ENCODE peak calls at places on chromosome 7, in ten cellular contexts. Q is brain microvascular endothelial cell; V is mammary epithelial cell; W is Calu3; A is BE2C; U is A549; T is left lung; R is kidney epithelial cell; K is lower lobe of right lung; G is CD8-positive, alpha-beta T cell. N is an unnamed sample.

GRCh38 chr7:836429-836828 is 4.2 kb downstream of the SUN1 start:
- DNase-seq in V (peak), G (no peak), Q (peak), A (peak), U (peak), W (peak), T (peak), K (no peak), R (no peak), N (no peak)

GRCh38 chr7:33157781-33158180 is 28.4 kb downstream of the BBS9 start:
- DNase-seq in Q (peak), U (no peak), W (no peak), T (no peak), K (no peak), R (no peak), V (no peak), G (no peak), A (no peak), N (no peak)

GRCh38 chr7:114973147-114973546 is 51.3 kb downstream of the MDFIC start:
- DNase-seq in Q (peak), W (no peak), V (peak), T (no peak), A (no peak), R (peak), U (no peak), G (no peak), K (no peak), N (no peak)

GRCh38 chr7:84194484-84195260 is at the start of gene SEMA3A:
- DNase-seq in T (no peak), K (no peak), G (peak), A (peak), R (no peak), U (peak), Q (peak), W (peak), V (peak), N (peak)

GRCh38 chr7:108716783-108717182 is 147.1 kb downstream of the DNAJB9 start:
- DNase-seq in R (peak), Q (peak), A (no peak), K (no peak), V (no peak), G (no peak), T (no peak), W (no peak), U (no peak), N (no peak)

GRCh38 chr7:102469972-102470825 is 5.4 kb downstream of the LRWD1 start:
- DNase-seq in R (no peak), W (no peak), Q (no peak), G (peak), V (no peak), K (no peak), A (peak), T (peak), U (no peak), N (peak)

GRCh38 chr7:127582361-127582760 is 3.0 kb downstream of the GCC1 start:
- DNase-seq in Q (peak), A (peak), V (no peak), U (no peak), G (no peak), K (no peak), R (no peak), T (peak), W (no peak), N (no peak)

GRCh38 chr7:107742678-107743566 is 1.0 kb upstream of the CBLL1 start:
- DNase-seq in Q (no peak), G (no peak), T (peak), V (no peak), A (no peak), R (peak), K (peak), U (peak), W (no peak), N (peak)

GRCh38 chr7:121394709-121395140 is 1.4 kb downstream of the FAM3C start:
- DNase-seq in W (peak), K (no peak), R (no peak), Q (no peak), A (no peak), U (no peak), G (no peak), V (no peak), T (no peak), N (no peak)

GRCh38 chr7:99975782-99976521 is at the start of gene AZGP1:
- DNase-seq in V (peak), G (no peak), Q (no peak), K (no peak), A (peak), R (no peak), W (peak), T (no peak), U (no peak), N (no peak)

GRCh38 chr7:149854611-149855367 is 16.6 kb downstream of the ZNF862 start:
- DNase-seq in R (no peak), G (peak), Q (peak), T (no peak), A (peak), W (peak), U (no peak), K (peak), V (peak), N (peak)

GRCh38 chr7:68730194-68730593 is 868.1 kb upstream of the AUTS2 start:
- DNase-seq in G (no peak), T (no peak), A (no peak), R (no peak), Q (no peak), U (peak), W (no peak), V (no peak), K (no peak), N (no peak)

GRCh38 chr7:25427721-25428120 is 199.4 kb upstream of the NPVF start:
- DNase-seq in Q (no peak), R (no peak), A (no peak), V (no peak), W (no peak), T (no peak), K (no peak), G (no peak), U (no peak), N (no peak)

GRCh38 chr7:50092579-50093411 is at the start of gene ZPBP:
- DNase-seq in U (no peak), A (no peak), Q (peak), K (peak), R (no peak), W (peak), T (peak), V (peak), G (peak), N (peak)

GRCh38 chr7:89695241-89695640 is 459.0 kb upstream of the STEAP1 start:
- DNase-seq in R (no peak), T (no peak), K (no peak), W (no peak), U (no peak), Q (no peak), V (no peak), G (no peak), A (no peak), N (no peak)

GRCh38 chr7:151891753-151892152 is 14.8 kb upstream of the PRKAG2 start:
- DNase-seq in U (no peak), A (no peak), T (no peak), Q (no peak), R (no peak), V (no peak), K (no peak), W (no peak), G (no peak), N (no peak)

GRCh38 chr7:20435305-20435704 is 104.6 kb downstream of the ITGB8 start:
- DNase-seq in G (no peak), K (no peak), R (no peak), W (no peak), T (no peak), Q (no peak), A (no peak), V (no peak), U (no peak), N (no peak)

GRCh38 chr7:157497744-157498541 is 161.1 kb downstream of the DNAJB6 start:
- DNase-seq in T (no peak), W (no peak), K (no peak), G (no peak), Q (no peak), U (no peak), R (no peak), A (no peak), V (no peak), N (no peak)

GRCh38 chr7:45184326-45185027 is 26.9 kb downstream of the RAMP3 start:
- DNase-seq in R (no peak), V (no peak), A (no peak), Q (no peak), G (no peak), K (no peak), T (no peak), U (no peak), W (no peak), N (no peak)

GRCh38 chr7:15947749-15948148 is 261.3 kb upstream of the MEOX2 start:
- DNase-seq in V (no peak), T (no peak), K (no peak), Q (no peak), G (no peak), A (no peak), W (no peak), R (no peak), U (no peak), N (no peak)

GRCh38 chr7:138838166-138838565 is 40.2 kb upstream of the ATP6V0A4 start:
- DNase-seq in Q (no peak), T (no peak), W (no peak), R (no peak), K (no peak), V (no peak), A (no peak), G (no peak), U (no peak), N (peak)

GRCh38 chr7:2969398-2970306 is 74.0 kb downstream of the CARD11 start:
- DNase-seq in U (no peak), V (no peak), Q (no peak), G (no peak), A (no peak), K (no peak), W (no peak), R (no peak), T (no peak), N (no peak)

GRCh38 chr7:43879477-43879876 is 10.2 kb upstream of the MRPS24 start:
- DNase-seq in A (no peak), V (peak), T (no peak), U (no peak), K (no peak), G (no peak), Q (peak), R (peak), W (no peak), N (no peak)

GRCh38 chr7:136845899-136846465 is 22.5 kb upstream of the CHRM2 start:
- DNase-seq in Q (no peak), T (no peak), K (no peak), A (no peak), U (no peak), G (no peak), R (no peak), W (no peak), V (no peak), N (no peak)

GRCh38 chr7:154183946-154184345 is 131.7 kb downstream of the DPP6 start:
- DNase-seq in V (no peak), T (no peak), G (no peak), K (no peak), U (no peak), A (peak), R (no peak), W (no peak), Q (no peak), N (no peak)

GRCh38 chr7:17408245-17408903 is 109.9 kb downstream of the AHR start:
- DNase-seq in A (no peak), Q (peak), R (peak), W (peak), V (peak), K (peak), G (no peak), U (peak), T (no peak), N (no peak)

GRCh38 chr7:134954197-134955082 is 31.9 kb upstream of the AGBL3 start:
- DNase-seq in U (peak), Q (no peak), R (no peak), G (no peak), V (no peak), A (no peak), W (no peak), T (no peak), K (no peak), N (no peak)

GRCh38 chr7:82559203-82559805 is 115.7 kb upstream of the CACNA2D1 start:
- DNase-seq in Q (no peak), A (peak), U (peak), R (no peak), W (peak), K (no peak), G (no peak), V (peak), T (no peak), N (peak)

GRCh38 chr7:15123901-15124300 is 221.3 kb upstream of the DGKB start:
- DNase-seq in T (no peak), V (peak), G (no peak), W (no peak), R (peak), K (no peak), A (no peak), U (no peak), Q (no peak), N (no peak)

GRCh38 chr7:151818674-151819519 is 58.0 kb downstream of the PRKAG2 start:
- DNase-seq in G (no peak), T (peak), A (no peak), W (peak), R (no peak), V (no peak), Q (no peak), U (no peak), K (peak), N (no peak)

GRCh38 chr7:1041471-1042160 is 2.7 kb upstream of the GPR146 start:
- DNase-seq in Q (no peak), K (no peak), U (no peak), T (peak), V (no peak), R (no peak), W (no peak), G (no peak), A (no peak), N (no peak)

GRCh38 chr7:140649566-140650205 is 9.1 kb upstream of the DENND2A start:
- DNase-seq in G (no peak), W (no peak), U (no peak), R (no peak), V (peak), A (no peak), K (no peak), T (no peak), Q (peak), N (no peak)

GRCh38 chr7:55545496-55545895 is 26.8 kb downstream of the VOPP1 start:
- DNase-seq in Q (peak), T (no peak), G (no peak), W (no peak), V (peak), K (no peak), A (no peak), U (no peak), R (peak), N (no peak)
- TF ChIP-seq CTCF in Q (peak), T (no peak), G (no peak), W (no peak), V (peak), K (no peak), A (no peak), U (no peak), R (peak), N (no peak)

GRCh38 chr7:36103837-36104561 is 49.1 kb upstream of the EEPD1 start:
- DNase-seq in U (no peak), V (no peak), A (no peak), Q (no peak), W (no peak), K (no peak), R (no peak), T (no peak), G (no peak), N (no peak)
- TF ChIP-seq CTCF in U (no peak), V (no peak), A (no peak), Q (no peak), W (no peak), K (no peak), R (no peak), T (no peak), G (no peak), N (no peak)

DNA sequence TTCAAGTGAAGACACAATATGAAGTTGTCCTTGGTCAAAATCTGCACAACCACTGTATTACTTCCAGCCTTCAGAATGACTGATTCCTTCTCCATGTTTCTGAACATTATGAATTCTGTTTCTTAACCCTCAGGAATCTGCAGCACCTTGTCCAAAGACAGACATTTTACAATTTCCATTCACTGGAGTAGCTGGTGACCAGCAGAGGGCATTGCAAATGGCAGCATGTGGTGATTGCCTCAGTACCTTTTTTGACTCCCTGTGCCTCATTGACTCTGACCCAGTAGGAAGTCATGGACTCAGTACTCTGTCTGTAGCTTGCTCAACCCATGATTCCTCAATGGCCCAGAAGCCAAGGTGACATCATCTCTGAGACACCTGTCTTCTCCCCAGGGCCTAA is 879 bp upstream of the VPS41 start:
- DNase-seq in R (no peak), V (no peak), K (no peak), Q (no peak), A (no peak), T (no peak), G (no peak), W (no peak), U (no peak), N (no peak)
- TF ChIP-seq CTCF in R (peak), V (peak), K (no peak), Q (peak), A (no peak), T (no peak), G (no peak), W (peak), U (no peak), N (no peak)

GRCh38 chr7:92953657-92954056 is 117.3 kb upstream of the CDK6 start:
- DNase-seq in V (no peak), U (no peak), R (no peak), W (no peak), Q (no peak), A (no peak), T (no peak), K (no peak), G (no peak), N (no peak)

GRCh38 chr7:92961966-92962365 is 125.6 kb upstream of the CDK6 start:
- DNase-seq in G (no peak), W (no peak), T (no peak), U (no peak), Q (no peak), R (no peak), A (no peak), K (no peak), V (peak), N (no peak)

GRCh38 chr7:92955081-92955480 is 118.7 kb upstream of the CDK6 start:
- DNase-seq in W (no peak), Q (no peak), G (no peak), R (no peak), A (no peak), V (peak), U (no peak), K (no peak), T (no peak), N (no peak)

GRCh38 chr7:92956575-92956974 is 120.2 kb upstream of the CDK6 start:
- DNase-seq in R (no peak), U (no peak), A (no peak), K (no peak), W (no peak), G (no peak), T (no peak), V (no peak), Q (no peak), N (no peak)
- TF ChIP-seq CTCF in R (no peak), U (no peak), A (no peak), K (no peak), W (no peak), G (no peak), T (no peak), V (no peak), Q (no peak), N (no peak)

DNA sequence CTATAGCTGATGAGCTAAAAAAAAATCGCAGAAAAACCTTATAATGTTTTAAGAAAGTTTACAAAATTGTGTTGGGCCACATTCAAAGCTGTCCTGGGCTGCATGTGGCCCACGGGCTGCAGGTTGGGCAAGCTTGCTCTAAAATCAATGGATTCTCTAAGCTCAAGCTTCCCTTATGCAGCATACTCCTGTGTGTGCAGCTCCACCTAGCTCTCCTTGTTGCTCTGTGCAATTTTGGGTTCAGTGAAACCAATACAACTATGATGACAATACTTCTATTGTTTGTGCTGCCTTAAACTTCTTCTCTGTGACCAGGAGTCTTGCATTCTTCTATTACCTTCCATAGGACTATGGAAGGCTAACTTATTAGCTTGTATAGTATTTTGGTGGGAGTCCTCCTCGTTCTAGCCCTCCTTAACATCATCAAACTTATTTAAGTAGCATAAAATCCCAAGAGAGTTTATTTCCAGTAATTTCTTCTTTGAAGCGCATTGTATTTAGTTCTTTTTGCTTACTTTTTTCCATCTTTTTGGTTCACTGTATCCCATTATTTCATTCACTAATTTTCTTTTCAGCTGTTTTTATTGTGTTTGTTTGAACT is 170.9 kb upstream of the SMIM30 start:
- DNase-seq in G (no peak), W (peak), A (no peak), V (peak), R (no peak), Q (peak), K (no peak), T (no peak), U (no peak), N (no peak)
- TF ChIP-seq CTCF in G (no peak), W (no peak), A (peak), V (peak), R (peak), Q (peak), K (no peak), T (no peak), U (no peak), N (no peak)

GRCh38 chr7:104862719-104863118 is 151.3 kb upstream of the KMT2E start:
- DNase-seq in V (no peak), W (no peak), K (no peak), R (no peak), G (no peak), Q (peak), T (no peak), U (peak), A (peak), N (peak)
- TF ChIP-seq CTCF in V (peak), W (no peak), K (no peak), R (no peak), G (no peak), Q (peak), T (no peak), U (peak), A (peak), N (peak)

DNA sequence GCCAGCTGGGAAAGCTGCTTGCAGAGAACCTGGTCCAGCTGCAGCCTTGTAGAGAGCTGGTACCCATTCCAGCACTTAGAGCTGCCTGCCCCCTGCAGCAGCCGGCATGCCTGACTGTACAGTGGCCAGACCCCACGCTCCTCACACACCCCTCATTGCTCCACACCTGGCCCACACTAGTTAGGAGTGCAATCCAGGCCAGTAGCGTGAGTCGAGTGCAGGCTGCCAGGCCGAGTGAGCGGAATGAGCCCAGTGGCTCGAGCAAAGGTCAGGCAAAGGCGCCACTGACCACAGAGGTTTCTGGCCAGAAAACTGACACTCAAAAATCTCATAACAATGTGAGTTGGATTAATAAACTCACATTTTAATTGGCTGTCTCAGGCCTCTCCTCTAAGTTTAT is 921.7 kb upstream of the KCND2 start:
- DNase-seq in V (no peak), G (no peak), R (no peak), T (peak), Q (no peak), A (no peak), U (no peak), K (no peak), W (no peak), N (no peak)
- TF ChIP-seq CTCF in V (no peak), G (no peak), R (no peak), T (no peak), Q (no peak), A (no peak), U (no peak), K (no peak), W (no peak), N (no peak)

N was measured in nephron progenitor cell.